ENCODE peak calls at places on chromosomes 2 and 18, in nine cellular contexts. U, W, O, N, D, B, G, X and F are unnamed samples.

GRCh38 chr2:207131634-207132418 is 33.9 kb downstream of the KLF7 start:
- DNase-seq in O (no peak), B (no peak), W (no peak), D (no peak), N (no peak), X (no peak), U (no peak), G (no peak), F (no peak)

GRCh38 chr18:77271720-77272481 is 22.3 kb downstream of the GALR1 start:
- DNase-seq in W (no peak), U (no peak), N (no peak), D (no peak), X (no peak), B (no peak), G (no peak), O (no peak), F (no peak)

GRCh38 chr2:145654156-145654555 is 1134.2 kb upstream of the ZEB2 start:
- DNase-seq in G (no peak), D (no peak), W (no peak), O (no peak), B (no peak), U (no peak), N (no peak), X (no peak), F (no peak)

GRCh38 chr2:68110102-68110501 is 47.3 kb upstream of the C1D start:
- DNase-seq in W (no peak), U (no peak), N (no peak), G (no peak), B (no peak), X (no peak), D (no peak), O (no peak), F (no peak)

GRCh38 chr2:96359310-96359709 is 23.7 kb downstream of the NCAPH start:
- DNase-seq in B (peak; percentile 61), X (peak; percentile 32), G (peak; percentile 13), N (no peak), D (no peak), U (peak; percentile 15), O (no peak), W (no peak), F (no peak)

GRCh38 chr18:52670903-52671302 is 330.9 kb downstream of the DCC start:
- DNase-seq in G (peak; percentile 42), O (no peak), B (no peak), W (peak; percentile 31), N (no peak), U (no peak), D (no peak), X (no peak), F (no peak)

GRCh38 chr2:219398721-219399333 is 11.1 kb upstream of the DNPEP start:
- DNase-seq in N (no peak), B (no peak), X (no peak), U (no peak), G (no peak), D (peak; percentile 63), W (no peak), O (no peak), F (no peak)

GRCh38 chr2:40975175-40975574 is 523.3 kb upstream of the SLC8A1 start:
- DNase-seq in B (no peak), X (no peak), N (no peak), O (no peak), W (no peak), D (no peak), G (no peak), U (no peak), F (no peak)

GRCh38 chr2:41828052-41828643 is 219.7 kb upstream of the PKDCC start:
- DNase-seq in X (no peak), B (no peak), N (no peak), U (no peak), O (no peak), D (no peak), G (no peak), W (no peak), F (no peak)

GRCh38 chr2:26818255-26818654 is 29.7 kb upstream of the DPYSL5 start:
- DNase-seq in X (no peak), W (no peak), D (no peak), U (no peak), G (no peak), B (peak; percentile 40), O (no peak), N (no peak), F (no peak)

GRCh38 chr2:36973320-36973719 is 7.0 kb upstream of the STRN start:
- DNase-seq in D (no peak), W (no peak), N (no peak), U (no peak), O (no peak), X (no peak), B (no peak), G (no peak), F (no peak)

GRCh38 chr2:176473177-176473576 is 203.9 kb downstream of the MTX2 start:
- DNase-seq in N (no peak), G (no peak), D (peak; percentile 31), W (no peak), X (no peak), O (no peak), U (no peak), B (no peak), F (no peak)

GRCh38 chr2:170411660-170412059 is 233.7 kb downstream of the MYO3B start:
- DNase-seq in U (no peak), N (no peak), D (no peak), W (no peak), O (no peak), G (no peak), B (peak; percentile 49), X (no peak), F (no peak)

GRCh38 chr2:179238027-179238426 is 26.6 kb downstream of the SESTD1 start:
- DNase-seq in N (no peak), X (no peak), O (no peak), W (no peak), G (no peak), D (no peak), U (no peak), B (no peak), F (no peak)

GRCh38 chr2:130963849-130964793 is 127.4 kb downstream of the ARHGEF4 start:
- DNase-seq in W (no peak), G (no peak), B (peak; percentile 94), X (no peak), O (no peak), U (no peak), D (no peak), N (peak; percentile 34), F (no peak)

GRCh38 chr2:120809576-120810440 is 74.1 kb downstream of the GLI2 start:
- DNase-seq in U (no peak), X (no peak), D (no peak), W (no peak), G (no peak), B (no peak), N (no peak), O (no peak), F (no peak)

GRCh38 chr2:73993376-73993775 is 8.7 kb downstream of the TET3 start:
- DNase-seq in U (no peak), D (peak; percentile 8), X (no peak), B (no peak), O (no peak), N (no peak), G (no peak), W (no peak), F (no peak)

GRCh38 chr18:66825347-66825746 is 221.5 kb upstream of the CDH19 start:
- DNase-seq in X (no peak), U (no peak), B (no peak), O (no peak), W (no peak), D (no peak), G (no peak), N (no peak), F (no peak)

GRCh38 chr2:36507408-36507812 is 90.6 kb downstream of the FEZ2 start:
- DNase-seq in G (peak; percentile 71), D (peak; percentile 36), O (peak; percentile 45), N (peak; percentile 13), B (peak; percentile 87), W (no peak), X (no peak), U (no peak), F (no peak)

GRCh38 chr2:237240252-237240651 is 154.6 kb downstream of the COPS8 start:
- DNase-seq in B (no peak), N (no peak), G (no peak), O (no peak), X (no peak), D (no peak), U (no peak), W (no peak), F (no peak)

GRCh38 chr2:22359020-22359672 is 1025.8 kb upstream of the KLHL29 start:
- DNase-seq in W (no peak), X (no peak), U (no peak), O (no peak), B (peak; percentile 78), D (no peak), G (no peak), N (no peak), F (no peak)

GRCh38 chr2:60407398-60407797 is 146.1 kb downstream of the BCL11A start:
- DNase-seq in U (no peak), O (no peak), W (no peak), G (no peak), B (no peak), X (no peak), D (no peak), N (no peak), F (no peak)

GRCh38 chr2:32375228-32375892 is 18.5 kb downstream of the BIRC6 start:
- DNase-seq in X (no peak), W (no peak), N (no peak), B (peak; percentile 46), G (no peak), O (no peak), D (no peak), U (no peak), F (no peak)

GRCh38 chr2:106034325-106034724 is 159.8 kb downstream of the UXS1 start:
- DNase-seq in N (no peak), U (no peak), B (no peak), D (no peak), X (no peak), G (no peak), W (no peak), O (no peak), F (no peak)

GRCh38 chr2:169528271-169528701 is 18.8 kb downstream of the KLHL41 start:
- DNase-seq in D (peak; percentile 31), W (peak; percentile 23), X (peak; percentile 73), U (peak; percentile 70), O (peak; percentile 20), B (peak; percentile 92), G (peak; percentile 96), N (peak; percentile 78), F (no peak)

GRCh38 chr2:218885981-218886447 is 5.4 kb downstream of the WNT10A start:
- DNase-seq in O (no peak), U (no peak), N (no peak), G (no peak), W (no peak), D (no peak), B (no peak), X (no peak), F (no peak)

GRCh38 chr2:107362973-107363372 is 463.7 kb upstream of the RGPD4 start:
- DNase-seq in U (no peak), D (no peak), W (no peak), X (no peak), B (no peak), O (no peak), G (peak; percentile 6), N (no peak), F (no peak)

GRCh38 chr2:172460780-172461201 is 33.4 kb downstream of the ITGA6 start:
- DNase-seq in D (no peak), G (peak; percentile 23), U (no peak), X (no peak), B (no peak), N (no peak), O (peak; percentile 6), W (no peak), F (no peak)